ENCODE peak calls at places on chromosome 12, in nine cellular contexts. Q is tibial artery, E is GM23338, U is colonic mucosa, N is transverse colon, W is GM12864, L is cardiac muscle cell, K is PC-9, H is astrocyte of the cerebellum. I is an unnamed sample.

GRCh38 chr12:5433081-5433839 is 1.4 kb downstream of the NTF3 start:
- DNase-seq in W (no peak), K (no peak), Q (peak; percentile 75), U (no peak), E (peak; percentile 62), L (no peak), H (no peak), N (no peak), I (no peak)

GRCh38 chr12:42468853-42469252 is 120.7 kb downstream of the PRICKLE1 start:
- DNase-seq in H (no peak), U (no peak), E (no peak), Q (no peak), K (no peak), N (no peak), L (peak; percentile 14), W (no peak), I (no peak)

GRCh38 chr12:70796989-70797388 is 123.5 kb downstream of the PTPRR start:
- DNase-seq in W (no peak), L (no peak), Q (no peak), U (no peak), E (no peak), K (no peak), N (no peak), H (no peak), I (no peak)

GRCh38 chr12:122203301-122203967 is at the start of gene B3GNT4:
- DNase-seq in N (peak; percentile 77), W (no peak), E (peak; percentile 85), Q (peak; percentile 68), L (peak; percentile 58), U (peak; percentile 83), H (no peak), K (no peak), I (peak; percentile 41)

GRCh38 chr12:101839324-101840283 is 8.8 kb upstream of the GNPTAB start:
- DNase-seq in K (no peak), L (peak; percentile 78), Q (peak; percentile 69), E (peak; percentile 80), W (peak; percentile 58), H (peak; percentile 48), N (peak; percentile 80), U (peak; percentile 87), I (peak; percentile 80)

GRCh38 chr12:1826867-1827705 is 6.7 kb downstream of the LRTM2 start:
- DNase-seq in W (no peak), U (no peak), H (no peak), K (no peak), N (no peak), Q (no peak), E (no peak), L (no peak), I (no peak)

GRCh38 chr12:71321531-71321930 is 118.1 kb upstream of the LGR5 start:
- DNase-seq in K (no peak), N (no peak), U (no peak), L (no peak), E (no peak), Q (no peak), H (no peak), W (no peak), I (no peak)

GRCh38 chr12:65152012-65152411 is 17.4 kb upstream of the LEMD3 start:
- DNase-seq in L (no peak), Q (no peak), N (no peak), W (no peak), H (no peak), E (no peak), K (no peak), U (no peak), I (no peak)

GRCh38 chr12:44206045-44206444 is 370.2 kb downstream of the TMEM117 start:
- DNase-seq in N (no peak), L (no peak), H (no peak), E (peak; percentile 16), K (no peak), W (no peak), U (no peak), Q (no peak), I (no peak)

GRCh38 chr12:88812610-88813009 is 232.3 kb upstream of the KITLG start:
- DNase-seq in Q (no peak), U (no peak), E (no peak), H (no peak), L (no peak), W (no peak), N (no peak), K (no peak), I (no peak)

GRCh38 chr12:42118136-42118879 is 26.4 kb downstream of the GXYLT1 start:
- DNase-seq in W (no peak), U (no peak), E (no peak), N (no peak), K (no peak), H (no peak), Q (no peak), L (no peak), I (no peak)

GRCh38 chr12:132194056-132194455 is 49.8 kb downstream of the NOC4L start:
- DNase-seq in L (no peak), N (no peak), K (no peak), H (no peak), Q (no peak), E (peak; percentile 64), W (no peak), U (no peak), I (no peak)
- TF ChIP-seq CTCF in L (no peak), N (no peak), K (peak; percentile 57), H (no peak), Q (no peak), E (peak; percentile 81), W (peak; percentile 46), U (no peak), I (no peak)

GRCh38 chr12:46365951-46366379 is 6.6 kb downstream of the SLC38A2 start:
- DNase-seq in N (no peak), L (peak; percentile 53), H (no peak), E (no peak), K (no peak), W (no peak), U (no peak), Q (no peak), I (peak; percentile 42)

GRCh38 chr12:46364300-46364696 is 8.3 kb downstream of the SLC38A2 start:
- DNase-seq in W (no peak), N (no peak), K (no peak), U (no peak), E (no peak), H (no peak), Q (no peak), L (no peak), I (no peak)

GRCh38 chr12:46366771-46367170 is 5.8 kb downstream of the SLC38A2 start:
- DNase-seq in Q (no peak), K (no peak), L (peak; percentile 34), N (no peak), E (no peak), U (no peak), H (no peak), W (no peak), I (no peak)

GRCh38 chr12:46363582-46364299 is 8.8 kb downstream of the SLC38A2 start:
- DNase-seq in H (no peak), U (no peak), L (no peak), N (no peak), W (no peak), Q (no peak), E (no peak), K (no peak), I (no peak)

DNA sequence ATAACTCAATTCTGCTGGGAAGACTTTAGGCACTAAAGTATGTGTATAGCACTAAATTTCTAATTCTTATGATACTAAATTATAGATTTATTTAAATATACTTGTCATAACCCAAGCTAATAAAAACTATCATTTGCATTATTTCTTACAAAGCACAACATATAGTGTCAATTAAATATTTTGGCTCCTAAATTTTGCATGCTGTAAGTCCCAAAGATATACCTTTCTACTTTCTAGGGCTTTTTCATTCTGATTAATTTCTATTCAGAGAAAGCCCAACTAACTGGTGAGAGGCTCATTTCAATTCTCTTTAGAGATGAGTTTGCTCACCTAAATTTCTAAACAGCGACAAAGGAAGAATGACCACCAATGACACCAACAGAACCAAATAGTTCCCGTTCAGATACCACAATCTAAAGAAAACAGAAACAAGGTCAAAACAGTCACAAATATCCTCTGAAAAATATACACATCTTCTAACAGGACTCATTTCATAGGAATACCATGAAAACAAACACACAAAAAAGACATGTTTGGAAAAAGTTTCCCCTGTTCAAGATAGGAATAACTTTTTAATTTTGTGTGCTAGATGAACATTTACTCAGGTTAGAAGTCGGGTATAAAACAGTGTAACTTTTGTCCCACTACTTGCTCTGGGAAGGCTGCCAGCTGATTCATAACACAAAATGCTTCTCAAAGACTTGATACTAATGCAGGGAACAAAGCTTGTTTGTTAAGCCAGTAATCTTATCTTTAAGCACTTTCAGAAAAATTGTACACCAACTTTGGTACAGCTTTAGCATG is 7.6 kb downstream of the SLC38A2 start:
- DNase-seq in H (no peak), U (peak; percentile 70), L (peak; percentile 88), E (no peak), Q (no peak), K (peak; percentile 68), W (no peak), N (peak; percentile 71), I (peak; percentile 86)
- H3K4me3 ChIP-seq in H (peak overlapping the region; percentile 21), U (no peak overlapping the region), L (no peak overlapping the region), E (no peak overlapping the region), Q (peak overlapping the region; percentile 99), K (peak overlapping the region; percentile 94), W (no peak overlapping the region), N (no peak overlapping the region), I (peak overlapping the region; percentile 96)

DNA sequence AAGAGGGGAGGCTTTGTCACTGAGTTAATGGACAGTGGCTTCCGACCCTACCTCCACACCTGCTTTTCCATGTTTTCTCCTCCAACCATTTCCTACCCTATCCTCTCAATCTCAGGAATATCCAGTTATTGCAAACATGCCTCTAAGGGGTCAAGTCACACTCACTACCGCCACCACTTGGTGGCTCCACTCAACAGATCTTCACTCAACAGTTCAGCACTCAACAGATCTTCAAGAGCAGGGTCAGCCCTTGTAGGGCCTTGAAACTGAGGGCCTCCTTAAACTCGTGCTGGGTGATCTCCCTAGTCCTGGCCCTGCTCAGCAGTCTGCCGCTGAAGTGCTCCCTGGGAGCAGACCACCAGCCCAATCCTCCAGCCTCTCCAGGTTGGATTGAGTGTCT is 14.2 kb downstream of the ZNF641 start:
- DNase-seq in E (peak; percentile 53), K (no peak), Q (no peak), N (no peak), U (no peak), L (no peak), W (no peak), H (no peak), I (no peak)
- TF ChIP-seq CTCF in E (peak; percentile 67), K (peak; percentile 41), Q (no peak), N (no peak), U (no peak), L (peak; percentile 10), W (peak; percentile 37), H (no peak), I (no peak)

GRCh38 chr12:120692524-120693033 is 5.6 kb downstream of the MLEC start:
- DNase-seq in N (no peak), H (no peak), L (no peak), W (no peak), K (no peak), U (no peak), Q (no peak), E (no peak), I (no peak)

GRCh38 chr12:120690083-120690450 is 3.1 kb downstream of the MLEC start:
- DNase-seq in H (no peak), N (no peak), Q (no peak), E (no peak), K (no peak), U (no peak), W (no peak), L (no peak), I (no peak)

GRCh38 chr12:120688527-120689071 is 1.6 kb downstream of the MLEC start:
- DNase-seq in W (no peak), H (no peak), K (no peak), L (peak; percentile 33), U (peak; percentile 70), Q (no peak), N (peak; percentile 56), E (no peak), I (peak; percentile 47)

GRCh38 chr12:120689397-120690082 is 2.6 kb downstream of the MLEC start:
- DNase-seq in N (no peak), H (no peak), Q (no peak), K (no peak), U (peak; percentile 36), W (no peak), L (no peak), E (peak; percentile 69), I (no peak)

GRCh38 chr12:120690978-120691377 is 4.0 kb downstream of the MLEC start:
- DNase-seq in U (no peak), K (no peak), E (no peak), N (no peak), H (no peak), W (no peak), L (no peak), Q (no peak), I (no peak)
- H3K4me3 ChIP-seq in U (no peak overlapping the region), K (no peak overlapping the region), E (peak overlapping the region; percentile 4), N (no peak overlapping the region), H (no peak overlapping the region), W (no peak overlapping the region), L (no peak overlapping the region), Q (no peak overlapping the region), I (no peak overlapping the region)

I was measured in fibroblast of the aortic adventitia.